ENCODE peak calls at places on chromosomes 16 and 17, in four cellular contexts. W is HEK293T; P is activated T-helper 1 cell treated with anti-CD3 and anti-CD28 coated beads, Interleukin-2, amount 50 U/mL, for 16 hours; E is A673. N is an unnamed sample.

GRCh38 chr17:61002316-61002736 is 324.7 kb downstream of the BCAS3 start:
- DNase-seq in W (peak), E (peak), P (no peak), N (no peak)

GRCh38 chr17:47687748-47688147 is 6.2 kb upstream of the TBKBP1 start:
- DNase-seq in P (no peak), W (no peak), E (no peak), N (no peak)

GRCh38 chr17:9522074-9522473 is 53.5 kb downstream of the STX8 start:
- DNase-seq in E (peak), W (peak), P (no peak), N (no peak)

GRCh38 chr16:31269541-31269940 is 9.8 kb downstream of the ITGAM start:
- DNase-seq in W (no peak), P (no peak), E (no peak), N (no peak)

GRCh38 chr16:21260870-21261791 is 17.0 kb downstream of the CRYM start:
- DNase-seq in W (no peak), E (peak), P (no peak), N (no peak)

GRCh38 chr16:28259781-28260150 is 32.6 kb upstream of the SBK1 start:
- DNase-seq in W (no peak), P (no peak), E (no peak), N (no peak)

GRCh38 chr17:73650147-73650546 is 5.9 kb upstream of the SDK2 start:
- DNase-seq in W (peak), E (no peak), P (no peak), N (no peak)

GRCh38 chr17:32174889-32175288 is 32.6 kb downstream of the RHOT1 start:
- DNase-seq in P (no peak), W (no peak), E (no peak), N (no peak)

GRCh38 chr17:55238197-55238930 is 26.4 kb upstream of the HLF start:
- DNase-seq in W (peak), E (peak), P (peak), N (peak)

N was measured in tibial nerve.